ENCODE peak calls at places on chromosomes 4 and X, in six cellular contexts. Y is stimulated activated CD4-positive, alpha-beta T cell treated with anti-CD3 and anti-CD28 coated beads, Interleukin-15, amount 100 ng/mL, for 1 hour; F is MCF 10A; Z is GM12865; X is DMS153; R is MV-4-11. O is an unnamed sample.

GRCh38 chrX:17104433-17104832 is 158.0 kb downstream of the REPS2 start:
- DNase-seq in Y (no peak), F (no peak), Z (no peak), X (no peak), R (no peak), O (no peak)

GRCh38 chr4:55398461-55398860 is 2.7 kb downstream of the TMEM165 start:
- DNase-seq in Y (no peak), F (peak; percentile 49), Z (no peak), X (no peak), R (no peak), O (no peak)

GRCh38 chr4:33837043-33837442 is 2407.3 kb downstream of the ARAP2 start:
- DNase-seq in Y (no peak), F (peak; percentile 6), Z (no peak), X (no peak), R (no peak), O (no peak)

GRCh38 chr4:121016630-121017029 is 55.7 kb downstream of the NDNF start:
- DNase-seq in Y (no peak), F (no peak), Z (no peak), X (no peak), R (peak; percentile 53), O (peak; percentile 8)

GRCh38 chr4:80101086-80101767 is 28.2 kb upstream of the ANTXR2 start:
- DNase-seq in Y (no peak), F (peak; percentile 22), Z (no peak), X (no peak), R (no peak), O (no peak)

GRCh38 chrX:110242371-110242770 is 75.5 kb downstream of the AMMECR1 start:
- DNase-seq in Y (no peak), F (no peak), Z (no peak), X (no peak), R (no peak), O (no peak)

GRCh38 chr4:1505511-1506451 is 99.5 kb upstream of the NKX1-1 start:
- DNase-seq in Y (no peak), F (no peak), Z (no peak), X (no peak), R (no peak), O (no peak)

GRCh38 chr4:114217150-114217817 is 237.8 kb upstream of the ARSJ start:
- DNase-seq in Y (no peak), F (no peak), Z (no peak), X (no peak), R (no peak), O (peak; percentile 4)

GRCh38 chr4:145904413-145905177 is 34.0 kb downstream of the ZNF827 start:
- DNase-seq in Y (no peak), F (peak; percentile 35), Z (peak; percentile 10), X (no peak), R (no peak), O (no peak)

GRCh38 chr4:156970501-156971167 is 965 bp downstream of the PDGFC start:
- DNase-seq in Y (no peak), F (peak; percentile 83), Z (no peak), X (no peak), R (peak; percentile 30), O (no peak)

GRCh38 chr4:40750461-40751258 is 905 bp downstream of the NSUN7 start:
- DNase-seq in Y (no peak), F (no peak), Z (no peak), X (no peak), R (no peak), O (no peak)

GRCh38 chrX:29671426-29671825 is 543.9 kb upstream of the MAGEB2 start:
- DNase-seq in Y (no peak), F (no peak), Z (no peak), X (no peak), R (no peak), O (no peak)

GRCh38 chr4:73823756-73824155 is 12.7 kb upstream of the CXCL6 start:
- DNase-seq in Y (no peak), F (no peak), Z (no peak), X (no peak), R (no peak), O (no peak)

GRCh38 chr4:80306255-80306654 is 29.3 kb upstream of the CFAP299 start:
- DNase-seq in Y (no peak), F (peak; percentile 30), Z (no peak), X (no peak), R (no peak), O (no peak)

GRCh38 chr4:138775485-138775884 is 240.1 kb upstream of the NOCT start:
- DNase-seq in Y (no peak), F (no peak), Z (no peak), X (no peak), R (no peak), O (no peak)

GRCh38 chr4:174423257-174423944 is 98.9 kb downstream of the HPGD start:
- DNase-seq in Y (no peak), F (peak; percentile 93), Z (peak; percentile 25), X (no peak), R (no peak), O (no peak)

GRCh38 chr4:154465085-154465484 is 26.5 kb downstream of the DCHS2 start:
- DNase-seq in Y (no peak), F (peak; percentile 82), Z (no peak), X (no peak), R (no peak), O (no peak)

GRCh38 chrX:39559229-39559628 is 538.5 kb downstream of the BCOR start:
- DNase-seq in Y (no peak), F (no peak), Z (no peak), X (no peak), R (no peak), O (no peak)

GRCh38 chrX:35439042-35439639 is 359.0 kb upstream of the MAGEB16 start:
- DNase-seq in Y (no peak), F (no peak), Z (no peak), X (no peak), R (no peak), O (no peak)

GRCh38 chr4:140049924-140050681 is 103.9 kb downstream of the MAML3 start:
- DNase-seq in Y (no peak), F (peak; percentile 31), Z (peak; percentile 26), X (peak; percentile 69), R (peak; percentile 22), O (peak; percentile 71)

GRCh38 chr4:121339307-121339706 is 41.5 kb downstream of the QRFPR start:
- DNase-seq in Y (no peak), F (no peak), Z (no peak), X (no peak), R (no peak), O (no peak)

GRCh38 chrX:75278991-75279390 is 5.1 kb downstream of the UPRT start:
- DNase-seq in Y (no peak), F (no peak), Z (no peak), X (no peak), R (no peak), O (no peak)

GRCh38 chr4:17854076-17854475 is 43.3 kb downstream of the NCAPG start:
- DNase-seq in Y (no peak), F (no peak), Z (no peak), X (no peak), R (no peak), O (no peak)

GRCh38 chr4:101696276-101697010 is 94.1 kb upstream of the BANK1 start:
- DNase-seq in Y (no peak), F (no peak), Z (no peak), X (no peak), R (no peak), O (no peak)

GRCh38 chr4:119652978-119653377 is 24.4 kb upstream of the PDE5A start:
- DNase-seq in Y (no peak), F (no peak), Z (no peak), X (no peak), R (no peak), O (no peak)

GRCh38 chr4:83011779-83012630 is 1.4 kb upstream of the LIN54 start:
- DNase-seq in Y (peak; percentile 5), F (peak; percentile 39), Z (peak; percentile 44), X (no peak), R (peak; percentile 25), O (no peak)

GRCh38 chrX:154599531-154599930 is 14.6 kb downstream of the CTAG1A start:
- DNase-seq in Y (no peak), F (no peak), Z (no peak), X (no peak), R (no peak), O (no peak)

GRCh38 chr4:102500371-102501175 is 586 bp upstream of the NFKB1 start:
- DNase-seq in Y (no peak), F (peak; percentile 48), Z (peak; percentile 63), X (peak; percentile 22), R (no peak), O (peak; percentile 16)

GRCh38 chrX:107708762-107709161 is 66.8 kb downstream of the TSC22D3 start:
- DNase-seq in Y (no peak), F (no peak), Z (no peak), X (no peak), R (no peak), O (no peak)

GRCh38 chrX:152821145-152821765 is 9.3 kb downstream of the CETN2 start:
- DNase-seq in Y (no peak), F (peak; percentile 54), Z (peak; percentile 23), X (peak; percentile 5), R (no peak), O (peak; percentile 0)

GRCh38 chrX:153768311-153769157 is 4.5 kb downstream of the PLXNB3 start:
- DNase-seq in Y (no peak), F (no peak), Z (peak; percentile 0), X (no peak), R (no peak), O (no peak)

GRCh38 chr4:147790412-147790811 is 58.5 kb downstream of the ARHGAP10 start:
- DNase-seq in Y (no peak), F (peak; percentile 29), Z (no peak), X (no peak), R (no peak), O (no peak)

GRCh38 chr4:57148831-57149230 is 38.6 kb upstream of the IGFBP7 start:
- DNase-seq in Y (no peak), F (peak; percentile 63), Z (no peak), X (no peak), R (no peak), O (no peak)

GRCh38 chr4:164488114-164488513 is 265.8 kb upstream of the SMIM31 start:
- DNase-seq in Y (no peak), F (peak; percentile 78), Z (no peak), X (no peak), R (no peak), O (no peak)

GRCh38 chrX:14027031-14027430 is 2.7 kb downstream of the GEMIN8 start:
- DNase-seq in Y (no peak), F (peak; percentile 91), Z (peak; percentile 13), X (no peak), R (no peak), O (no peak)

GRCh38 chr4:18322111-18322510 is 300.6 kb upstream of the LCORL start:
- DNase-seq in Y (no peak), F (no peak), Z (no peak), X (peak; percentile 2), R (no peak), O (no peak)

GRCh38 chr4:95045429-95045828 is 287.7 kb downstream of the BMPR1B start:
- DNase-seq in Y (no peak), F (no peak), Z (no peak), X (no peak), R (no peak), O (no peak)

GRCh38 chrX:20545538-20545937 is 278.8 kb upstream of the RPS6KA3 start:
- DNase-seq in Y (no peak), F (no peak), Z (no peak), X (no peak), R (no peak), O (no peak)